ENCODE peak calls at places on chromosomes 12 and 14, in four cellular contexts. H is posterior cingulate gyrus, K is NCI-H1105, T is H54. Y is an unnamed sample.

GRCh38 chr14:69715725-69716482 is 51.0 kb upstream of the SRSF5 start:
- DNase-seq in K (peak), T (no peak), H (peak), Y (no peak)

GRCh38 chr12:57033428-57033827 is 16.5 kb downstream of the MYO1A start:
- DNase-seq in T (no peak), H (no peak), K (no peak), Y (no peak)

GRCh38 chr12:68166317-68166830 is 6.8 kb upstream of the IFNG start:
- DNase-seq in K (no peak), H (no peak), T (no peak), Y (no peak)

GRCh38 chr12:39931857-39932256 is 174.0 kb downstream of the SLC2A13 start:
- DNase-seq in T (no peak), K (no peak), H (no peak), Y (no peak)

GRCh38 chr12:54006700-54007220 is 2.0 kb upstream of the HOXC8 start:
- DNase-seq in K (no peak), T (no peak), H (no peak), Y (no peak)

GRCh38 chr14:61724133-61724532 is 28.8 kb downstream of the HIF1A start:
- DNase-seq in T (no peak), K (no peak), H (no peak), Y (no peak)

GRCh38 chr12:570949-571794 is 92.1 kb downstream of the NINJ2 start:
- DNase-seq in K (no peak), H (no peak), T (peak), Y (peak)

GRCh38 chr14:99816642-99817041 is 23.4 kb downstream of the EML1 start:
- DNase-seq in K (no peak), H (no peak), T (no peak), Y (no peak)

GRCh38 chr14:96225745-96226151 is 21.1 kb downstream of the BDKRB2 start:
- DNase-seq in T (peak), K (no peak), H (no peak), Y (no peak)

GRCh38 chr12:124507188-124508109 is 60.0 kb downstream of the NCOR2 start:
- DNase-seq in H (no peak), K (no peak), T (no peak), Y (peak)

GRCh38 chr12:41576925-41577324 is 388.8 kb downstream of the PDZRN4 start:
- DNase-seq in T (no peak), K (no peak), H (no peak), Y (no peak)

GRCh38 chr14:52400846-52401245 is 86.7 kb downstream of the PTGER2 start:
- DNase-seq in H (no peak), K (no peak), T (no peak), Y (no peak)

Y was measured in gastrocnemius medialis.